ENCODE peak calls at places on chromosomes 3 and 15, in five cellular contexts. H is H9, Q is IMR-90, P is H1, M is mesenchymal stem cell. B is an unnamed sample.

GRCh38 chr15:53869044-53869805 is 109.0 kb upstream of the UNC13C start:
- DNase-seq in M (no peak), P (peak), Q (no peak), H (peak), B (no peak)

GRCh38 chr15:44729394-44729913 is 6.9 kb upstream of the TRIM69 start:
- DNase-seq in H (no peak), Q (peak), M (no peak), P (no peak), B (no peak)

GRCh38 chr15:100341662-100342560 is at the start of gene ADAMTS17:
- DNase-seq in M (peak), P (peak), H (peak), Q (peak), B (peak)

GRCh38 chr3:5016218-5017161 is 37.3 kb downstream of the BHLHE40 start:
- DNase-seq in Q (peak), M (peak), P (no peak), H (no peak), B (no peak)

GRCh38 chr3:133792171-133792763 is 13.3 kb upstream of the SRPRB start:
- DNase-seq in P (no peak), M (peak), Q (peak), H (no peak), B (peak)

GRCh38 chr3:128457918-128458317 is 8.8 kb downstream of the DNAJB8 start:
- DNase-seq in Q (no peak), H (no peak), P (no peak), M (no peak), B (no peak)

GRCh38 chr3:194661946-194662345 is 10.0 kb downstream of the LSG1 start:
- DNase-seq in P (no peak), Q (no peak), M (no peak), H (no peak), B (no peak)

GRCh38 chr3:113638910-113639309 is 57.5 kb downstream of the USF3 start:
- DNase-seq in H (no peak), M (no peak), P (no peak), Q (no peak), B (no peak)

GRCh38 chr3:158352551-158352950 is 218.4 kb upstream of the MLF1 start:
- DNase-seq in Q (no peak), M (no peak), H (no peak), P (no peak), B (no peak)

GRCh38 chr3:12286927-12287726 is 1.7 kb upstream of the PPARG start:
- DNase-seq in Q (no peak), H (peak), M (peak), P (peak), B (no peak)

GRCh38 chr3:157447026-157447694 is 10.5 kb downstream of the PTX3 start:
- DNase-seq in H (no peak), P (no peak), Q (peak), M (peak), B (no peak)

GRCh38 chr15:65189102-65189740 is 4.1 kb upstream of the CLPX start:
- DNase-seq in Q (peak), M (peak), H (peak), P (peak), B (peak)

GRCh38 chr3:183698318-183698731 is 728 bp downstream of the YEATS2 start:
- DNase-seq in M (peak), P (no peak), Q (peak), H (no peak), B (peak)

DNA sequence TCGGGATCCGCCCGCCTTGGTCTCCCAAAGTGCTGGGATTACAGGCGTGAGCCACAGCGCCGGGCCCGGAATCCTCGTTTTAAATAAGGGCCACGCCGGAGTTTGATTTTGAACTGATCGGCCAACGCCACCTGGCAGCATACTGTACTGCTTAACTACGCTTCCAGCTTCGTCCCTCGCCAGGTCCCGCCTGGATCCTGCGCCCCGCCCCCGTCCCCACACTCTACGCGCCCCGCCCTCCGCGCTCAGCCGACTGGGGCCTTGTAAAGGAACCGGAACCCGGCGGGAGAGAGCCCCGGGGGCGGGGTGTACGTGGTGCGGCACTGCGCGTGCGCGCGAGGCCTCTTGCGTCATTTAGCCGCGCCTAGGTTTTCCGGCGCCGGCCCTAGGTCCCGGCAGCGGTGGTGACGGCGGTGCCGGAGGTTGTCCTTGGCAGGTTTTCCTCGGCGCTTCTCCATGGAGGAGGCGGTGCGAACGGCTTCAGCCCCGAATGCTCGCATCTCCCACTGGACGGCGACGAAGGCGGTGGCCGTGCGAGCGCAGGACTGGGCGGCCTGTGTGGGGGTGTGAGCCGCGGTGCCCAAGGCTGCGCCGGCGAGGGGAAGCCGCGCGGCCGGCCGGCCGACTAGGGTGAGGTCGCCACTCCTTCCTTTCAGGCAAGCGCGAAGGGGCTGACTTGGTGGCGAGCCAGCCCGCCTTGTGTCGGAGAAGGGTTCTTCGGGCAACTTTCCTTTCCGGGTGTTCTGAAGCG is at the start of gene NIPA2:
- DNase-seq in H (peak), Q (peak), P (peak), M (peak), B (peak)
- H2BK5ac ChIP-seq in H (no peak), Q (peak), P (peak), M (peak), B (peak)

DNA sequence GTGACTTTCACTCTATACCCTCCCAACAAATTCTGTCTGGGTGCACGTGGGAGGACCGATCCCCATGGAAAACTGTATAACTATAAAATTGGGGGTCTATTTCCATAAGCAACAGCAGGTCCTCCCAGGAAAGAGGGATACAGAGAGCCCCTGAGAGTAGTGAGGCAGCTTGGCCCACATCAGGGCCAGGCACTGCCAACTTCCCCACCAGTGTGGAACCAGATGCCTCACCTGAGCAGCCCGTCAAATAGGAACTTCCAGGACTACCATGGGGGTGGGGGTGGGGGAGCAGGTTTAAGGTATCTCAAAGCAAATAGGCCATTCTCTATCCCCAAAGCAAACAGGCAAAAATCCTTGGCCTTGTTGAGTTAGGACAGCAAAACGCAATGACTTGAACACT is 33.3 kb upstream of the DUSP7 start:
- DNase-seq in P (no peak), Q (no peak), H (no peak), M (no peak), B (no peak)
- H2BK120ac ChIP-seq in P (no peak), Q (peak), H (no peak), M (peak), B (no peak)

DNA sequence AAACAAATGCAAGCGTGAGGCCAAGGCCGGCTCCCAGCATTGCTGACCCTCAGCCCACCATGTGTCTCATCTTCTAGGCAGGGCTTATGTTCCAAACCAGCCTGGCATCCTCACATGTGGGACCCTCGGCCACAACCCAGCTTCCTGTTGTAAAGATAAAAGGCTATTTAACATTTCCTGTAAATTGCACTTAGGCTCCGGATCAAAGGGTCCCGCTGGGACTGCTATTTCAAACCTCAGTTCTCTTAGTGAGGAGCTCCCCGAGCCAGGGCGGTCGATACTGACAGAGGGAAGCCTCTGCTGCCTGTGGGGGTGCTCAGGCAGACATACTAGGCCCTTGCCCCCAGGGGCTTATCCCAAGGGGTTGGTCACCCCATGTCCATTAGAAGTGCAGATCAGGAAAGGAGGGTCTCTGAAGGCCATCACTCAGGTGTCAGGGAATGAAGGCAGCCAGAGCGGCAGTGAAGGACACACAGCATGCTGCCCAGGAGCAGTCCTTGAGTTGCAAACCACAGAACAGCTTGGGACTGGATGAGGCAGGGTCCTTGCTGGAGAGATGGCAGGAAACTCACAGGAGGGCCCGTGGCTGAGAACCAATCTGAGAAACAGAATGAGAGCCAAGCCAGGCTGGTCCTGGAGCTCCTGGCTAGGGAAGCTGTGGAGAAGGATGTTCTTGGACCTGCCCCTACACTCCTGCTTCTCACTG is 239.9 kb downstream of the TLE3 start:
- DNase-seq in H (no peak), M (peak), P (no peak), Q (no peak), B (no peak)
- H2BK5ac ChIP-seq in H (no peak), M (no peak), P (peak), Q (no peak), B (no peak)

GRCh38 chr3:189403194-189403593 is 228.0 kb upstream of the TP63 start:
- DNase-seq in Q (no peak), P (no peak), H (no peak), M (no peak), B (no peak)
- H2BK120ac ChIP-seq in Q (no peak), P (no peak), H (no peak), M (no peak), B (no peak)

GRCh38 chr3:20042331-20042730 is 2.1 kb downstream of the KAT2B start:
- DNase-seq in H (no peak), P (no peak), Q (no peak), M (no peak), B (no peak)

GRCh38 chr3:20040476-20041196 is 390 bp downstream of the KAT2B start:
- DNase-seq in P (peak), M (peak), Q (peak), H (peak), B (peak)

GRCh38 chr3:20043825-20044224 is 3.6 kb downstream of the KAT2B start:
- DNase-seq in P (no peak), Q (no peak), M (no peak), H (no peak), B (no peak)

GRCh38 chr3:20041197-20041780 is 1.0 kb downstream of the KAT2B start:
- DNase-seq in P (peak), Q (peak), H (peak), M (peak), B (peak)

GRCh38 chr3:20043398-20043797 is 3.2 kb downstream of the KAT2B start:
- DNase-seq in P (no peak), Q (no peak), M (peak), H (no peak), B (no peak)
- H2BK5ac ChIP-seq in P (no peak), Q (no peak), M (no peak), H (no peak), B (no peak)

GRCh38 chr15:77143191-77143590 is 72.3 kb upstream of the TSPAN3 start:
- DNase-seq in H (no peak), M (no peak), Q (no peak), P (no peak), B (no peak)

GRCh38 chr15:77145370-77145769 is 74.5 kb upstream of the TSPAN3 start:
- DNase-seq in P (no peak), M (peak), H (no peak), Q (no peak), B (no peak)

GRCh38 chr15:77143606-77144005 is 72.7 kb upstream of the TSPAN3 start:
- DNase-seq in Q (peak), M (peak), H (no peak), P (no peak), B (no peak)

GRCh38 chr15:77144028-77144427 is 73.1 kb upstream of the TSPAN3 start:
- DNase-seq in M (peak), P (no peak), Q (peak), H (no peak), B (no peak)

DNA sequence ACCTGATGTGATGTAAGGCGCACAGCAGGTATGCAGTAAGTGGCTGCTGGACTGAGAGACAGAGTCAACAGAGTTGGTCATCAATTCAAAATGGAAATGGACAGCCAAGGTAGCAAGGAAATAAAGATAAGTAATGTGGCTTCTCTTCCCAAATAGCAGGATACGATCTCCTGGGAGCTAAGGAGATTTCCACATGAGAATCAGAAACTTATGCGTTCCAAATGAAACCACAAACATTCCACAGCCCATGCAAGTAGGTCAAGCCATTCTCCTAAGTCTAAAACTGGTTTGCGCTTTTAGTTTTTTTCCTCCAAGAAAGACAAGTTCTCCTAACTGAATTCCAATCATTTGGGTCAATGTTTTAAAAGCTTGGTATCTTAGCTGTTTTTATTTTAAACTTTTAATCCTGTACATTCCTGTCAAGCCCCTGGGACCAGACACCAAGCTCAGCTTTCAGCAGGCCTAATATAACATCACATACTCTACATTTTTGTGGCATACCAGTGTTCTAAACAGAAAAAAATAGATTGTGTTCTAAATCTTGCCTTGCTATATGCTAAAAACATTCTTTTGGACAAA is 73.7 kb upstream of the TSPAN3 start:
- DNase-seq in P (no peak), Q (peak), H (no peak), M (peak), B (no peak)
- H2BK120ac ChIP-seq in P (no peak), Q (peak), H (no peak), M (no peak), B (no peak)

GRCh38 chr3:15347104-15347736 is 14.8 kb upstream of the SH3BP5 start:
- DNase-seq in P (no peak), M (no peak), Q (no peak), H (no peak), B (no peak)
- H2BK5ac ChIP-seq in P (no peak), M (peak), Q (no peak), H (no peak), B (no peak)